ENCODE peak calls at places on chromosomes 11 and 22, in five cellular contexts. K is Peyer's patch, T is esophagus muscularis mucosa, C is heart right ventricle, J is A549. R is an unnamed sample. For H3K4me1, the result is how much of the 10 kb centered on the place peaks cover.

GRCh38 chr11:37946155-37946766 is 1348.2 kb upstream of the RAG2 start:
- DNase-seq in T (no peak), C (no peak), J (no peak), K (no peak), R (no peak)

GRCh38 chr11:73306977-73307322 is 1.1 kb upstream of the ARHGEF17 start:
- DNase-seq in K (no peak), J (no peak), T (no peak), C (no peak), R (no peak)

GRCh38 chr11:69914286-69915150 is 95.3 kb upstream of the FGF3 start:
- DNase-seq in T (no peak), J (no peak), K (no peak), C (no peak), R (no peak)

GRCh38 chr11:69746780-69747742 is 28.1 kb downstream of the FGF4 start:
- DNase-seq in C (no peak), K (no peak), J (no peak), T (no peak), R (no peak)

GRCh38 chr22:24727218-24727851 is 47.2 kb downstream of the PIWIL3 start:
- DNase-seq in J (peak), T (no peak), K (no peak), C (no peak), R (no peak)

GRCh38 chr11:122714484-122714883 is 59.0 kb downstream of the UBASH3B start:
- DNase-seq in C (no peak), J (no peak), T (no peak), K (no peak), R (no peak)

GRCh38 chr22:30000566-30000965 is 79.7 kb upstream of the HORMAD2 start:
- DNase-seq in K (no peak), J (no peak), C (no peak), T (no peak), R (no peak)

GRCh38 chr11:125075900-125076317 is 12.8 kb downstream of the SLC37A2 start:
- DNase-seq in J (no peak), C (no peak), T (no peak), K (no peak), R (no peak)

GRCh38 chr11:75344186-75344585 is 7.3 kb downstream of the ARRB1 start:
- DNase-seq in K (no peak), T (no peak), C (no peak), J (no peak), R (no peak)
- H3K4me1 ChIP-seq in K (half or more), T (half or more), C (half or more), J (half or more), R (half or more)

DNA sequence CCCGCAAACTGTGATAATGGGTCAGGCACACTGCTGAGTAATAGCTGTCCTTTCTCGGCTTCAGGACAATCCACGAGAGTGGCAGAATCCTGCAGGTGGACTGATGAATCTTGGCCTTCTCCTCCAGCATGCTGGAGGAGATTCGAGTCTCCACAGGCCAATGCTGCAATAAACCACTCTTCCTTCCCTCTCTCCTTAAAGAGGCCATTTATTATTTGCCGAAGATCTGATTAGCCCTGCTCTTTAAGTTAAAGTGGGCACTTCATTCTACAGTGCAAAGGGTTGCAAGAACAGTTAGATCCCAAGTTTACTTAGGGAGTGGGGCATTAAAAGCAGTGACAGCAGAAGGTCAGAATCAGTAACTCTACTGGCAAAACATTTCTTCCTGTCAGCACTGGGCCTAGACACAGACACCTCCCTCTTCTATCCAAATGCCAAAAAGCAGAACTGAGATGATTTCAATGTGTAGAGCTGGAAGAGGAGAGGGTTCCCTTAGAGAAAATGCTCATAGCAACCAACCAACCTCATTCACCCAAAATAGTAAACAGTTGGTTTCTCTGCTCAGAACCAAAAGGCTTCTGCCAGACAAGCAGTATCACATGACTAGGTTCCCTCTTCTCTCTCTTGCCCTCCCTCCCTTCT is 121.7 kb downstream of the SGSM3 start:
- DNase-seq in T (no peak), K (no peak), C (no peak), J (no peak), R (peak)
- H3K4me3 ChIP-seq in T (no peak), K (no peak), C (no peak), J (no peak), R (no peak)

GRCh38 chr11:202490-202889 is 4.7 kb downstream of the BET1L start:
- DNase-seq in J (no peak), C (no peak), T (no peak), K (peak), R (no peak)

GRCh38 chr11:204587-205109 is 2.6 kb downstream of the BET1L start:
- DNase-seq in J (no peak), K (no peak), T (no peak), C (no peak), R (no peak)

GRCh38 chr11:205221-206001 is 1.8 kb downstream of the BET1L start:
- DNase-seq in J (no peak), T (no peak), C (no peak), K (no peak), R (no peak)

GRCh38 chr11:203056-203944 is 3.9 kb downstream of the BET1L start:
- DNase-seq in J (no peak), T (no peak), C (no peak), K (no peak), R (no peak)

DNA sequence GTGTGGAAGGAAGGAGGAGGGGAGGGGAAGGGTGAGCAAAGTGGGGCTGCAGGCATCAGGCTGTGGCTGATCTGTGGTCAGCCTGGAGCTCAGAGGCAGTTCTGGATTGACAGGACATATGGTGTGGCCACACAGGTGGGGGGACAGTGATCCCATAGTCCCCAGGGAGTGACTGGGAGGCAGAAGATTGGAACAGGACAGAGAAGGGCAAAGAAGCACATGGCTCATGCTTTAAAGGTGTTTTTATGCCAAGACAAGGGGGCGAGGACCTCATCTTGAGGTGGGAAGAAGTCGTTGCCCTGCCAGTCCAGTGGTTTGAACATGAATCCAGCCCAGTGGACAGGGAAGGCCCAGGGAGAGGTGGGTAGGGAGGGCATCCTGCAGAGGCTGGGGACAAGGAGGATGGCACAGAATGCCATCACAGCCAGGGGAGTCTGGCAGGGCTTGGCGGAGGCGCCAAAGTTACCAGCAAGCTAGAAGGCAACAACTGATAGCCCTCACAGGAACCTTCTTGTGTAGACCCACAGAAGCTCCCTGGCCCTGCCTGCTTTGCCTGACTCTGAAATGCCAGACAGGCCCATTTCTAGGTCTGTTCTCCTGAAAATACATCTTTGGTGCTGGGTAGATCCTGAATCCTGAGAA is 3.1 kb downstream of the BET1L start:
- DNase-seq in J (no peak), T (no peak), C (no peak), K (no peak), R (no peak)
- H3K4me1 ChIP-seq in J (under half), T (under half), C (under half), K (under half), R (under half)

DNA sequence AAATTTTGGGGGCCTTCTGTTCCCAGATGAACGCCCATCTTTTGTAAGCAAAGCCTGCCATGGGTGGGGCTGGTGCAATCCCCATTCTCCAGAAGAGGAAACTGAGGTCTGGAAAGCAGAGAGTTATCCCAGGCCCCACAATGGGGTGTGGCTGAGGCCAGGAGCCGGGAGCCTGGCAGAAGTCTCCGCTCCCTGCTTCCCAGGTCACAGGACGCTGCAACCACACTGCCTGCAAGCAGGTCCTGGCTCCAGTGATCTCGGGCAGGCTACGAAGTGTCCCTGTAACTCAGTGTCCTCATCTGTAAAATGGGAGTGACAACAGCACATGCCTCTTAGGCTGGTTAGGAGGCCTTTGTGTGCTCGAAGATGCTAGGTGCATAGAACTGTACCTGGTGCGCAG is 1.7 kb downstream of the PLCB3 start:
- DNase-seq in J (no peak), K (no peak), T (no peak), C (no peak), R (no peak)
- H3K4me3 ChIP-seq in J (no peak), K (peak), T (peak), C (no peak), R (no peak)

DNA sequence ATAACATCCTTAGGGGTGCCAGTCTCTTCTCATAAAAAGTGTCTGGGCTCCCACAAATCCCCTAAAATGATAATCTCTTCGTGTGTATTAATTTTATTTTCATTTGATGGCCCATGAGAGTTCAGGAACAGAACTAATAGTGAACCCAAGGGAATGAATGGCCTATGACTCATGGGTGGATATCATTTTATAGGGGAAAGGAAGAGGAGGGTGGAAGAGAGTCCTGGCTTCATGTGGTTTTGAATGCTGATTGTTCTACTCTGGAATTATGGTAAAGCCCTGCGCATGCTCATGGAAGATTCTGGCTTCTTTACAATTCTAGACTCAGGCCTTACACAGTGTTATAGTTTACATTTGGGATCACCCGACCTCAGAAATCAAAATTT is 35.3 kb downstream of the MAML2 start:
- DNase-seq in K (no peak), J (peak), C (no peak), T (no peak), R (no peak)
- H3K4me1 ChIP-seq in K (under half), J (half or more), C (half or more), T (half or more), R (under half)

DNA sequence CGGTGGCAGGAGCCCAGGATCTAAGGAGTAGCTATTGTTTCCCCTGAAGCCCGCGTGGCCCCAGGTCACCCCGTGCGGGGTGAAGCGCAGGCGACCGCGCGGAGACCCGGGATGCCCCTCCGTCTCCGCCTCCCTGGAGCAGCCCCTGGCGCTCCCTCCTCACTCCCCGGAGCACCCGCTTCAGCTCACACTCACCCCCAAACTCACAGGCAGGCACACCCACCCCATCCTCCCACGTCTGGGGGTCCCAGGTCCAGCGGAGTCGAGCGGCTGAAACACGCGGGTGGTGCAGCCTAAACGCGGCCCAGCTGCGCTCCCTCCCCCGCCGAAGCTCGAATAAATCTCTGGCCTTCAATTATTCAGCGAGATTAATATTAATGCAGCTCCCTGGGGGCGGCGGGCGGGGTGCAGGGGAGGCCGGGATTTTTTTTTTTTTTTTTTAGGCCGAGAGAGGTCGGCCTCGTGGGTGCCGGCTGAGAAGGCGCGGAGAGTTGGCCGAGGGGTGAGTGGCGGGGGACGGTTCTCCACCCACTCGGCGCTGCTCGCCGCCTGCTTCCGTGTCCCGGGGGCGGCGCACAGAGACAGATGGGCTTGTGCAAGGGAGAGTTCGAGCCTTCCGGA is 465 bp upstream of the SLC1A2 start:
- DNase-seq in J (no peak), T (no peak), K (no peak), C (peak), R (no peak)
- H3K4me3 ChIP-seq in J (peak), T (peak), K (peak), C (peak), R (no peak)

GRCh38 chr11:44860967-44861828 is 89.5 kb downstream of the TP53I11 start:
- DNase-seq in C (no peak), T (no peak), J (no peak), K (no peak), R (no peak)
- H3K4me1 ChIP-seq in C (under half), T (half or more), J (under half), K (under half), R (under half)